ENCODE peak calls at places on chromosome 18, in five cellular contexts. S is pancreas, L is ovary, J is PC-3, E is cardiac muscle cell. T is an unnamed sample. For H3K27me3, H3K36me3 and H3K4me1, the result is how much of the 10 kb centered on the place peaks cover.

GRCh38 chr18:34345738-34346137 is 121.0 kb upstream of the NOL4 start:
- DNase-seq in S (no peak), L (no peak), J (peak), E (no peak), T (no peak)

GRCh38 chr18:58649966-58650816 is 21.1 kb upstream of the MALT1 start:
- DNase-seq in S (no peak), L (no peak), J (no peak), E (no peak), T (peak)

GRCh38 chr18:66560092-66560491 is 43.8 kb downstream of the CDH19 start:
- DNase-seq in S (no peak), L (no peak), J (peak), E (peak), T (no peak)

GRCh38 chr18:55115606-55116005 is 156.3 kb upstream of the CCDC68 start:
- DNase-seq in S (no peak), L (no peak), J (no peak), E (no peak), T (no peak)

GRCh38 chr18:28080876-28081300 is 96.0 kb downstream of the CDH2 start:
- DNase-seq in S (no peak), L (no peak), J (no peak), E (no peak), T (no peak)

GRCh38 chr18:65725421-65726050 is 25.3 kb upstream of the CDH7 start:
- DNase-seq in S (no peak), L (no peak), J (peak), E (peak), T (no peak)

GRCh38 chr18:525066-525797 is 24.7 kb upstream of the COLEC12 start:
- DNase-seq in S (no peak), L (no peak), J (peak), E (no peak), T (no peak)

GRCh38 chr18:3916082-3916481 is 466.1 kb downstream of the TGIF1 start:
- DNase-seq in S (no peak), L (no peak), J (no peak), E (no peak), T (no peak)

GRCh38 chr18:10230072-10230471 is 224.4 kb upstream of the APCDD1 start:
- DNase-seq in S (no peak), L (no peak), J (peak), E (no peak), T (no peak)

GRCh38 chr18:3655254-3655554 is 205.2 kb downstream of the TGIF1 start:
- DNase-seq in S (no peak), L (no peak), J (no peak), E (no peak), T (no peak)

GRCh38 chr18:79523738-79524180 is 128.0 kb downstream of the NFATC1 start:
- DNase-seq in S (no peak), L (no peak), J (no peak), E (no peak), T (peak)

GRCh38 chr18:8806798-8807501 is 101.6 kb downstream of the MTCL1 start:
- DNase-seq in S (no peak), L (no peak), J (no peak), E (no peak), T (no peak)

GRCh38 chr18:79440728-79441127 is 45.0 kb downstream of the NFATC1 start:
- DNase-seq in S (no peak), L (no peak), J (no peak), E (no peak), T (no peak)

GRCh38 chr18:45167631-45168225 is 447.5 kb upstream of the SLC14A2 start:
- DNase-seq in S (no peak), L (no peak), J (peak), E (no peak), T (no peak)

GRCh38 chr18:3449702-3450357 is at the start of gene TGIF1:
- DNase-seq in S (peak), L (peak), J (peak), E (peak), T (no peak)

GRCh38 chr18:76255070-76255683 is 239.9 kb downstream of the ZNF516 start:
- DNase-seq in S (no peak), L (no peak), J (no peak), E (no peak), T (no peak)
- H3K27me3 ChIP-seq in S (under half), L (under half), J (half or more), E (under half), T (under half)

GRCh38 chr18:13270279-13270911 is 51.8 kb downstream of the LDLRAD4 start:
- DNase-seq in S (no peak), L (no peak), J (no peak), E (no peak), T (no peak)

GRCh38 chr18:13267517-13267916 is 49.0 kb downstream of the LDLRAD4 start:
- DNase-seq in S (no peak), L (no peak), J (peak), E (no peak), T (no peak)

GRCh38 chr18:13269599-13270011 is 51.0 kb downstream of the LDLRAD4 start:
- DNase-seq in S (no peak), L (peak), J (no peak), E (no peak), T (no peak)

GRCh38 chr18:13268035-13268700 is 49.6 kb downstream of the LDLRAD4 start:
- DNase-seq in S (no peak), L (no peak), J (no peak), E (peak), T (no peak)

DNA sequence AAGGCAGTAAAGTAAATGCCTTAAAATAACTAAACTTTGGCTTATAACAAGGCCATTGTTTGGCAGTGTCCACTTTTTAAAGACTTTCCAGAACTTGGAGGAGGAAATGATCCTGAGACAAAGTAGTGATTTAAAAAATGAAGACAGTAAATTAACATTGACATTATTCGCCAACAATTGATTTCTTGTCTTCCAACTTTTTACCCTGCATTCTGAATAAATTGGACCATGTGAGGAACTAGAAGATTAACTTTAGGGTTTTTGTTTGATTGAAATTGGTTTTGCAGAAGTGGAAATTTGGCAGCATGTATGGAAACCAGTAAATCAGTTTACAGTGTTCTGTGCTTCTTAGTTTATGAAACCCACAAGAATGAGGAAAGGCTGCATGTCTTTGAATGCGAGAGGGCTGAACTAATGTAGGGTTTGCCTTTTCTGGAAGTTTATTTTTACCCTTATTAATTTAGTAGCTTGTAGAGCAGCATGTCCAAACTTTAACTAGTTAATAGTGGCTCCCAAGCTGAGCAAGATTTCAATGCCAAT is 50.3 kb downstream of the LDLRAD4 start:
- DNase-seq in S (no peak), L (no peak), J (no peak), E (no peak), T (no peak)
- H3K36me3 ChIP-seq in S (under half), L (under half), J (under half), E (under half), T (under half)

GRCh38 chr18:63259581-63259830 is 60.1 kb downstream of the BCL2 start:
- DNase-seq in S (no peak), L (no peak), J (no peak), E (no peak), T (no peak)

GRCh38 chr18:63261029-63261428 is 58.5 kb downstream of the BCL2 start:
- DNase-seq in S (no peak), L (no peak), J (no peak), E (no peak), T (no peak)

GRCh38 chr18:63260075-63260754 is 59.4 kb downstream of the BCL2 start:
- DNase-seq in S (no peak), L (no peak), J (no peak), E (no peak), T (no peak)

GRCh38 chr18:63257453-63257852 is 62.1 kb downstream of the BCL2 start:
- DNase-seq in S (no peak), L (no peak), J (no peak), E (no peak), T (no peak)

GRCh38 chr18:63258749-63259580 is 60.6 kb downstream of the BCL2 start:
- DNase-seq in S (no peak), L (no peak), J (peak), E (no peak), T (no peak)
- H3K4me1 ChIP-seq in S (under half), L (under half), J (under half), E (under half), T (half or more)

GRCh38 chr18:56172527-56172926 is 465.9 kb downstream of the TXNL1 start:
- DNase-seq in S (no peak), L (no peak), J (no peak), E (no peak), T (no peak)
- H3K27me3 ChIP-seq in S (under half), L (under half), J (under half), E (under half), T (under half)

T was measured in CD4-positive, alpha-beta memory T cell.